ENCODE peak calls at places on chromosomes 1 and 21, in five cellular contexts. N is K562, B is H1, U is GM12878, G is HepG2. W is an unnamed sample.

GRCh38 chr1:63261736-63262142 is 60.6 kb upstream of the FOXD3 start:
- DNase-seq in U (no peak), N (peak), B (no peak), G (peak), W (no peak)

GRCh38 chr21:31180256-31181088 is 142.2 kb upstream of the KRTAP19-8 start:
- DNase-seq in G (peak), B (no peak), U (no peak), N (peak), W (peak)

GRCh38 chr1:156623946-156624813 is 5.0 kb downstream of the HAPLN2 start:
- DNase-seq in B (peak), N (peak), U (no peak), G (no peak), W (peak)

GRCh38 chr1:43270421-43271095 is 775 bp downstream of the TMEM125 start:
- DNase-seq in N (peak), B (peak), G (no peak), U (no peak), W (peak)

GRCh38 chr1:154324669-154325582 is at the start of gene ATP8B2:
- DNase-seq in N (peak), B (peak), U (no peak), G (peak), W (peak)

GRCh38 chr1:116066868-116067563 is 44.2 kb upstream of the MAB21L3 start:
- DNase-seq in G (no peak), U (no peak), N (no peak), B (no peak), W (no peak)

GRCh38 chr21:45768741-45769049 is 125.2 kb downstream of the PCBP3 start:
- DNase-seq in N (no peak), G (no peak), U (no peak), B (no peak), W (peak)

GRCh38 chr21:37008705-37009104 is 2.2 kb downstream of the RIPPLY3 start:
- DNase-seq in B (no peak), U (no peak), G (no peak), N (no peak), W (peak)

GRCh38 chr1:34781071-34781843 is at the start of gene GJB3:
- DNase-seq in B (peak), N (no peak), G (no peak), U (no peak), W (peak)

GRCh38 chr1:162725301-162725834 is 65.1 kb upstream of the HSD17B7 start:
- DNase-seq in G (no peak), U (no peak), N (no peak), B (no peak), W (no peak)

GRCh38 chr1:231757759-231758158 is 131.2 kb downstream of the DISC1 start:
- DNase-seq in U (no peak), B (no peak), G (no peak), N (no peak), W (no peak)

GRCh38 chr1:27137544-27138075 is 17.3 kb downstream of the SLC9A1 start:
- DNase-seq in B (no peak), U (no peak), N (peak), G (peak), W (peak)

GRCh38 chr1:231670755-231671154 is 44.2 kb downstream of the DISC1 start:
- DNase-seq in U (no peak), B (no peak), N (no peak), G (no peak), W (no peak)

GRCh38 chr1:13539683-13540082 is 25.9 kb upstream of the LRRC38 start:
- DNase-seq in B (no peak), G (no peak), U (no peak), N (no peak), W (no peak)

GRCh38 chr1:211329764-211330201 is 3.1 kb downstream of the TRAF5 start:
- DNase-seq in N (no peak), G (no peak), B (peak), U (no peak), W (no peak)

GRCh38 chr1:223772771-223773160 is 60.4 kb downstream of the CAPN2 start:
- DNase-seq in U (no peak), B (no peak), G (no peak), N (no peak), W (no peak)

GRCh38 chr1:199404976-199405375 is 622.5 kb upstream of the NR5A2 start:
- DNase-seq in G (no peak), N (no peak), B (no peak), U (no peak), W (no peak)

GRCh38 chr1:8276173-8276914 is 41.6 kb upstream of the SLC45A1 start:
- DNase-seq in B (no peak), U (no peak), N (peak), G (no peak), W (no peak)

GRCh38 chr1:62425041-62425440 is 11.8 kb upstream of the USP1 start:
- DNase-seq in U (no peak), N (peak), B (no peak), G (peak), W (peak)

GRCh38 chr21:46461909-46462308 is 3.2 kb downstream of the DIP2A start:
- DNase-seq in N (no peak), U (no peak), B (no peak), G (no peak), W (no peak)

GRCh38 chr1:177847843-177848242 is 122.0 kb downstream of the SEC16B start:
- DNase-seq in N (no peak), U (no peak), B (no peak), G (no peak), W (no peak)

GRCh38 chr1:165543651-165544452 is at the start of gene LRRC52:
- DNase-seq in N (no peak), U (no peak), B (peak), G (no peak), W (peak)

GRCh38 chr1:116491985-116492811 is 78.6 kb downstream of the CD58 start:
- DNase-seq in B (no peak), U (no peak), G (no peak), N (peak), W (peak)

GRCh38 chr1:205519541-205520131 is 15.2 kb downstream of the CDK18 start:
- DNase-seq in U (no peak), N (no peak), G (no peak), B (no peak), W (no peak)

GRCh38 chr1:237712082-237712481 is 178.6 kb downstream of the ZP4 start:
- DNase-seq in G (no peak), U (no peak), N (no peak), B (no peak), W (no peak)
- TF ChIP-seq RFX5 in G (no peak), U (no peak), N (no peak), B (no peak), W (no peak)

GRCh38 chr1:9320520-9321479 is 28.1 kb downstream of the SPSB1 start:
- DNase-seq in N (no peak), G (no peak), B (no peak), U (no peak), W (no peak)

GRCh38 chr1:9322845-9323244 is 30.2 kb downstream of the SPSB1 start:
- DNase-seq in B (no peak), G (no peak), N (peak), U (no peak), W (peak)

GRCh38 chr1:9319789-9320519 is 27.3 kb downstream of the SPSB1 start:
- DNase-seq in B (peak), U (no peak), N (no peak), G (no peak), W (no peak)

GRCh38 chr1:9321986-9322715 is 29.5 kb downstream of the SPSB1 start:
- DNase-seq in B (no peak), N (no peak), U (no peak), G (no peak), W (no peak)

GRCh38 chr1:9321480-9321849 is 28.8 kb downstream of the SPSB1 start:
- DNase-seq in N (no peak), U (no peak), B (no peak), G (no peak), W (no peak)
- TF ChIP-seq SIN3A in N (no peak), U (no peak), B (no peak), G (no peak), W (no peak)

GRCh38 chr1:90107971-90108370 is 113.1 kb downstream of the ZNF326 start:
- DNase-seq in G (no peak), U (no peak), B (no peak), N (no peak), W (no peak)

GRCh38 chr1:90104941-90105593 is 110.2 kb downstream of the ZNF326 start:
- DNase-seq in G (no peak), N (no peak), B (no peak), U (no peak), W (no peak)

GRCh38 chr1:90106271-90106670 is 111.4 kb downstream of the ZNF326 start:
- DNase-seq in U (no peak), G (no peak), B (no peak), N (no peak), W (no peak)
- TF ChIP-seq JUND in U (no peak), G (no peak), B (no peak), N (no peak), W (no peak)

DNA sequence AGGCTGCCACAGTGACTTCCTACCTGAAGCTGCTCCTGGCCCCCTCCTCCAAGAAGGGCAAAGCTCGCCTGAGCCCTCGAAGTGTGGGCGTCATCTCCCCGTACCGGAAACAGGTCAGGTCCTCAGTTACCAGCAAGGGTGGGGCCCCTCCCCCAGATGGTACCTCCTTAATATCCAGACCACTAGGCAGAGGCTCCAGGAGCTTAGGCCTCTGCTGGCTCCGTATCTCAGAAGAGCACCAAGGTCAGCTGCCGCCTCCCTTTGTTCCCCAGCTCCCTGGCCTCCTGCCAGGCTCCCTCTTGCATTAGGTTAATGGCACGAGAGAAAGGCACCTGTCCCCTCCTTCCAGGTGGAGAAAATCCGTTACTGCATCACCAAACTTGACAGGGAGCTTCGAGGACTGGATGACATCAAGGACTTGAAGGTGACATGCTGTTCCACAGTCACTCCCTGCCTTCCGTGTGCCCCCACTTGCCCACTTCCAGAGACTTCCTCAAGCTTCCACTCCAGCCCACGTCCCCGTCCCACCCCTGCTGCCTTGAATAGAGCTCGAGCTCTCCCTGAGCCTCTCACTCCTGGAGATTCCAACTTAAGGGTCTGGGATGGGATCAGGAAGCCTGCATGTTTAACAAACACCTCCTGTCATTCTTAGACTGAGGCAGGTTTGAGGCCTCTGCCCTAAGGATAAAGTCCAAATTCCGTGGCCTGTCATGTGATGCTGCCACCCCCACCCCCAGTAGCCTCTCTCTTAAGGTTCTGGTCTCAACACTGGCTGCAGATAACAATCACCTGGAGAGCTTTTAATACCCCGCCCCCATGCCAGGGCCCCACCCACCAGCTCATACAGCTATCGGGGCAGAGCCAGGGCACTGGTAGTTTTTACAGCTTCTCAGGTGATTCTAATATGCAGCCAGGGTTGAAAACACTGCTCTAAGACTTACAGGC is 8.3 kb downstream of the RHOC start:
- DNase-seq in U (no peak), B (no peak), N (peak), G (peak), W (no peak)
- TF ChIP-seq RFX5 in U (no peak), B (no peak), N (no peak), G (no peak), W (no peak)

GRCh38 chr1:12031039-12031980 is 12.0 kb downstream of the MIIP start:
- DNase-seq in U (no peak), G (no peak), B (peak), N (peak), W (peak)
- TF ChIP-seq SIN3A in U (no peak), G (no peak), B (no peak), N (no peak), W (no peak)

GRCh38 chr1:195439661-195440060 is 1168.6 kb downstream of the KCNT2 start:
- DNase-seq in N (no peak), B (no peak), U (no peak), G (no peak), W (no peak)
- TF ChIP-seq JUND in N (no peak), B (no peak), U (no peak), G (no peak), W (no peak)

GRCh38 chr1:226903819-226904710 is 33.6 kb downstream of the PSEN2 start:
- DNase-seq in G (no peak), N (no peak), U (no peak), B (no peak), W (no peak)
- TF ChIP-seq RFX5 in G (no peak), N (no peak), U (no peak), B (no peak), W (no peak)